ENCODE peak calls at places on chromosomes 11 and 22, in ten cellular contexts. K is HCT116, T is hepatocyte, V is PC-3, M is mammary epithelial cell, F is mesendoderm, U is H9, W is neural progenitor cell, H is GM23338, Z is endothelial cell of umbilical vein. I is an unnamed sample.
A peak's percentile ranks its signal among the peaks of the same experiment; 100 is the strongest.

GRCh38 chr22:38870791-38871359 is 1.1 kb downstream of the CBX6 start:
- DNase-seq in K (no peak), T (no peak), V (no peak), M (no peak), F (no peak), U (no peak), W (peak; percentile 50), H (no peak), Z (no peak), I (peak; percentile 29)

GRCh38 chr11:119859684-119860083 is 130.7 kb upstream of the NECTIN1 start:
- DNase-seq in K (no peak), T (no peak), V (no peak), M (no peak), F (no peak), U (no peak), W (no peak), H (no peak), Z (no peak), I (no peak)

GRCh38 chr11:60647087-60647486 is 52.3 kb upstream of the MS4A8 start:
- DNase-seq in K (no peak), T (no peak), V (no peak), M (no peak), F (no peak), U (no peak), W (no peak), H (no peak), Z (no peak), I (no peak)

GRCh38 chr11:1234771-1235614 is 12.1 kb downstream of the MUC5B start:
- DNase-seq in K (no peak), T (no peak), V (no peak), M (no peak), F (no peak), U (peak; percentile 22), W (peak; percentile 1), H (no peak), Z (no peak), I (no peak)

GRCh38 chr11:12702999-12703453 is 28.8 kb downstream of the TEAD1 start:
- DNase-seq in K (no peak), T (no peak), V (no peak), M (no peak), F (no peak), U (no peak), W (no peak), H (no peak), Z (no peak), I (no peak)

GRCh38 chr11:13105237-13105844 is 96.2 kb downstream of the RASSF10 start:
- DNase-seq in K (no peak), T (peak; percentile 40), V (no peak), M (no peak), F (no peak), U (no peak), W (no peak), H (no peak), Z (peak; percentile 99), I (no peak)

GRCh38 chr11:69187540-69188065 is 31.9 kb downstream of the SMIM38 start:
- DNase-seq in K (no peak), T (no peak), V (no peak), M (no peak), F (no peak), U (no peak), W (no peak), H (no peak), Z (no peak), I (no peak)

GRCh38 chr22:18108187-18108586 is 2.4 kb upstream of the TUBA8 start:
- DNase-seq in K (no peak), T (no peak), V (no peak), M (no peak), F (no peak), U (no peak), W (no peak), H (no peak), Z (no peak), I (no peak)

GRCh38 chr11:38582151-38582550 is 1984.1 kb upstream of the RAG2 start:
- DNase-seq in K (no peak), T (no peak), V (peak; percentile 37), M (no peak), F (no peak), U (no peak), W (no peak), H (no peak), Z (no peak), I (no peak)

GRCh38 chr11:58394195-58394594 is 12.5 kb downstream of the OR5B3 start:
- DNase-seq in K (no peak), T (no peak), V (peak; percentile 99), M (peak; percentile 73), F (peak; percentile 46), U (no peak), W (no peak), H (no peak), Z (peak; percentile 79), I (peak; percentile 90)

GRCh38 chr11:19646308-19646707 is 66.3 kb upstream of the NAV2 start:
- DNase-seq in K (no peak), T (no peak), V (no peak), M (no peak), F (no peak), U (no peak), W (no peak), H (no peak), Z (no peak), I (peak; percentile 53)

GRCh38 chr11:94826415-94826814 is 58.3 kb downstream of the AMOTL1 start:
- DNase-seq in K (no peak), T (no peak), V (no peak), M (no peak), F (peak; percentile 54), U (peak; percentile 38), W (peak; percentile 18), H (peak; percentile 40), Z (no peak), I (no peak)
- H3K79me2 ChIP-seq in K (no peaks in the 10 kb centered on the region), T (peaks cover 41% of the 10 kb centered on the region), V (no peaks in the 10 kb centered on the region), M (peaks cover 91% of the 10 kb centered on the region), F (peaks cover 4% of the 10 kb centered on the region), U (no peaks in the 10 kb centered on the region), W (no peaks in the 10 kb centered on the region), H (no peaks in the 10 kb centered on the region), Z (peaks cover 2% of the 10 kb centered on the region), I (peaks cover 96% of the 10 kb centered on the region)

GRCh38 chr22:43955883-43956286 is 643 bp downstream of the SAMM50 start:
- DNase-seq in K (no peak), T (no peak), V (no peak), M (no peak), F (no peak), U (no peak), W (no peak), H (peak; percentile 21), Z (no peak), I (peak; percentile 57)

GRCh38 chr22:43955040-43955882 is at the start of gene SAMM50:
- DNase-seq in K (peak; percentile 81), T (peak; percentile 93), V (peak; percentile 80), M (peak; percentile 90), F (peak; percentile 93), U (peak; percentile 92), W (peak; percentile 95), H (peak; percentile 96), Z (peak; percentile 95), I (peak; percentile 98)

GRCh38 chr22:43956383-43956782 is 1.1 kb downstream of the SAMM50 start:
- DNase-seq in K (no peak), T (no peak), V (no peak), M (no peak), F (peak; percentile 3), U (no peak), W (no peak), H (no peak), Z (no peak), I (peak; percentile 25)

GRCh38 chr22:43957871-43958270 is 2.6 kb downstream of the SAMM50 start:
- DNase-seq in K (no peak), T (no peak), V (peak; percentile 15), M (no peak), F (no peak), U (no peak), W (no peak), H (no peak), Z (no peak), I (peak; percentile 26)

GRCh38 chr22:43956805-43957463 is 1.7 kb downstream of the SAMM50 start:
- DNase-seq in K (no peak), T (no peak), V (peak; percentile 62), M (no peak), F (peak; percentile 5), U (no peak), W (no peak), H (peak; percentile 25), Z (peak; percentile 31), I (no peak)
- H3K79me2 ChIP-seq in K (peaks cover 69% of the 10 kb centered on the region), T (peaks cover 66% of the 10 kb centered on the region), V (peaks cover 73% of the 10 kb centered on the region), M (peaks cover 71% of the 10 kb centered on the region), F (peaks cover 13% of the 10 kb centered on the region), U (no peaks in the 10 kb centered on the region), W (peaks cover 62% of the 10 kb centered on the region), H (peaks cover 63% of the 10 kb centered on the region), Z (peaks cover 48% of the 10 kb centered on the region), I (peaks cover 73% of the 10 kb centered on the region)

GRCh38 chr22:47547881-47548630 is 785.6 kb downstream of the TBC1D22A start:
- DNase-seq in K (no peak), T (no peak), V (no peak), M (no peak), F (no peak), U (no peak), W (no peak), H (no peak), Z (no peak), I (no peak)

GRCh38 chr22:47548953-47549740 is 786.7 kb downstream of the TBC1D22A start:
- DNase-seq in K (no peak), T (no peak), V (no peak), M (no peak), F (no peak), U (no peak), W (no peak), H (no peak), Z (no peak), I (no peak)

GRCh38 chr22:47544696-47545095 is 782.2 kb downstream of the TBC1D22A start:
- DNase-seq in K (no peak), T (no peak), V (no peak), M (no peak), F (no peak), U (no peak), W (no peak), H (no peak), Z (no peak), I (no peak)

GRCh38 chr22:47549741-47550340 is 787.4 kb downstream of the TBC1D22A start:
- DNase-seq in K (no peak), T (no peak), V (no peak), M (no peak), F (no peak), U (no peak), W (no peak), H (no peak), Z (no peak), I (no peak)

DNA sequence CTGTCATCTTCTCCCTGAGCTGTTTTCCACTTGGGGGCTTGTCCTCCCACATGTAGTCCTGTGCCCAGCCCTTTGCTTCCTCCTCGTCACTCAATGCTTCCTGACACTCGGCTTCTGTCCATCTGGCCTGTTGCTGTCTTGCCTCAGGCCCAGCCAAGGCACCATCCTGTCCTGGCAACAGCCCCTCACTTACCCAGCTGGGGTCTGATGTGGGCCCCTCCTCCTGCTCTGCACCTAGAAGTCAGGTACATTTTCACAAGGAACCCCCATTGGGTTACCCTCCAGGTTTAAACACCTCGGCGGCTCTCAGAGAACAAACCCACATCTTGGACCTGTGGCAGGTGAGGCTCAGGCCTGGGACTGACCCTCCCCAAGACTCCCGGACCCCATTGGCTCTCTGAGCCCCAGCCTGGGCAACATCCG is 784.8 kb downstream of the TBC1D22A start:
- DNase-seq in K (no peak), T (no peak), V (no peak), M (no peak), F (no peak), U (no peak), W (no peak), H (no peak), Z (no peak), I (no peak)
- H3K79me2 ChIP-seq in K (no peaks in the 10 kb centered on the region), T (no peaks in the 10 kb centered on the region), V (no peaks in the 10 kb centered on the region), M (no peaks in the 10 kb centered on the region), F (no peaks in the 10 kb centered on the region), U (no peaks in the 10 kb centered on the region), W (no peaks in the 10 kb centered on the region), H (no peaks in the 10 kb centered on the region), Z (no peaks in the 10 kb centered on the region), I (no peaks in the 10 kb centered on the region)

GRCh38 chr22:41699264-41700104 is at the start of gene MEI1:
- DNase-seq in K (no peak), T (peak; percentile 35), V (no peak), M (peak; percentile 28), F (peak; percentile 44), U (peak; percentile 85), W (peak; percentile 15), H (peak; percentile 91), Z (peak; percentile 80), I (peak; percentile 70)
- H3K79me2 ChIP-seq in K (no peaks in the 10 kb centered on the region), T (no peaks in the 10 kb centered on the region), V (no peaks in the 10 kb centered on the region), M (no peaks in the 10 kb centered on the region), F (no peaks in the 10 kb centered on the region), U (no peaks in the 10 kb centered on the region), W (no peaks in the 10 kb centered on the region), H (no peaks in the 10 kb centered on the region), Z (no peaks in the 10 kb centered on the region), I (no peaks in the 10 kb centered on the region)

I was measured in GM23248.